ENCODE peak calls at places on chromosomes 12 and 14, in eight cellular contexts. X is CD8-positive, alpha-beta memory T cell; Q is ascending aorta; E is CD8-positive, alpha-beta T cell; H is IMR-90; A is CD4-positive, CD25-positive, alpha-beta regulatory T cell; L is HCT116; Y is naive thymus-derived CD4-positive, alpha-beta T cell. G is an unnamed sample. For H3K27me3, the result is how much of the 10 kb centered on the place peaks cover.

GRCh38 chr12:80353254-80353653 is 90.8 kb upstream of the PTPRQ start:
- DNase-seq in A (no peak), Q (no peak), H (peak), Y (no peak), X (no peak), L (no peak), E (no peak), G (no peak)

GRCh38 chr14:21070610-21071224 is 613 bp downstream of the ARHGEF40 start:
- DNase-seq in Q (peak), A (no peak), H (peak), E (peak), Y (peak), X (no peak), L (no peak), G (peak)

GRCh38 chr14:75648066-75648838 is 12.4 kb downstream of the ERG28 start:
- DNase-seq in L (peak), Q (no peak), X (no peak), Y (no peak), E (no peak), H (peak), A (no peak), G (no peak)

GRCh38 chr14:70812124-70812818 is 3.0 kb upstream of the MAP3K9 start:
- DNase-seq in L (no peak), H (no peak), A (no peak), Q (no peak), X (no peak), E (no peak), Y (no peak), G (no peak)

GRCh38 chr12:88833641-88834116 is 253.4 kb upstream of the KITLG start:
- DNase-seq in Q (no peak), L (no peak), Y (no peak), H (peak), A (no peak), X (no peak), E (no peak), G (no peak)

GRCh38 chr12:30996255-30996654 is 69.7 kb downstream of the TSPAN11 start:
- DNase-seq in H (peak), X (no peak), Y (no peak), Q (no peak), A (no peak), L (no peak), E (no peak), G (no peak)

GRCh38 chr14:76710093-76711010 is 50.9 kb upstream of the VASH1 start:
- DNase-seq in E (no peak), H (peak), X (no peak), L (peak), Y (peak), A (peak), Q (peak), G (peak)

GRCh38 chr12:122028601-122029560 is 7.2 kb downstream of the BCL7A start:
- DNase-seq in A (no peak), Y (no peak), Q (no peak), H (no peak), E (peak), X (no peak), L (no peak), G (peak)

GRCh38 chr14:78278464-78278863 is 108.3 kb downstream of the NRXN3 start:
- DNase-seq in Q (no peak), H (no peak), L (no peak), X (no peak), E (no peak), Y (no peak), A (no peak), G (peak)

GRCh38 chr12:2376855-2377657 is 324.3 kb downstream of the CACNA1C start:
- DNase-seq in E (no peak), Y (no peak), L (no peak), X (no peak), H (no peak), A (no peak), Q (peak), G (peak)

GRCh38 chr14:105475916-105476845 is 1.6 kb downstream of the CRIP2 start:
- DNase-seq in Q (no peak), Y (no peak), E (no peak), A (no peak), X (no peak), L (no peak), H (peak), G (peak)

GRCh38 chr12:103799504-103800251 is 41.4 kb downstream of the NT5DC3 start:
- DNase-seq in L (no peak), H (peak), E (no peak), Y (no peak), X (no peak), Q (no peak), A (no peak), G (no peak)

GRCh38 chr14:93731753-93732152 is 56.5 kb downstream of the PRIMA1 start:
- DNase-seq in E (no peak), A (no peak), Q (no peak), X (no peak), H (no peak), L (no peak), Y (no peak), G (no peak)

GRCh38 chr12:55720894-55721444 is 776 bp downstream of the RDH5 start:
- DNase-seq in A (no peak), L (peak), Q (peak), E (no peak), X (no peak), Y (no peak), H (peak), G (peak)

GRCh38 chr14:20458031-20458789 is 3.0 kb downstream of the PIP4P1 start:
- DNase-seq in H (no peak), A (no peak), L (no peak), Q (no peak), E (no peak), Y (no peak), X (no peak), G (no peak)

GRCh38 chr12:4355150-4355842 is 24.2 kb downstream of the FGF23 start:
- DNase-seq in A (no peak), L (no peak), Q (no peak), X (no peak), Y (no peak), H (no peak), E (no peak), G (no peak)

GRCh38 chr14:100654814-100655795 is 67.9 kb upstream of the BEGAIN start:
- DNase-seq in Y (peak), A (peak), E (no peak), X (peak), L (no peak), H (no peak), Q (no peak), G (peak)

GRCh38 chr14:26872930-26873470 is 275.2 kb upstream of the NOVA1 start:
- DNase-seq in X (no peak), A (no peak), H (no peak), Q (no peak), L (no peak), Y (no peak), E (no peak), G (no peak)

GRCh38 chr12:9669534-9669933 is at the start of gene CLEC2D:
- DNase-seq in Q (no peak), A (peak), X (no peak), H (no peak), Y (peak), L (no peak), E (peak), G (no peak)

GRCh38 chr14:102252834-102253801 is 51.8 kb downstream of the MOK start:
- DNase-seq in Q (no peak), H (no peak), A (no peak), E (no peak), L (no peak), Y (no peak), X (no peak), G (no peak)

GRCh38 chr14:97490521-97491070 is 693.4 kb downstream of the VRK1 start:
- DNase-seq in Q (no peak), A (no peak), E (no peak), H (no peak), Y (no peak), L (no peak), X (no peak), G (no peak)

GRCh38 chr12:47949441-47950341 is 13.7 kb upstream of the TMEM106C start:
- DNase-seq in A (peak), Y (peak), E (peak), Q (peak), X (peak), L (peak), H (peak), G (peak)

GRCh38 chr12:27151479-27151878 is 69.1 kb upstream of the C12orf71 start:
- DNase-seq in X (no peak), Y (no peak), Q (no peak), H (no peak), L (no peak), E (no peak), A (no peak), G (no peak)

GRCh38 chr12:89156862-89157262 is 195.4 kb downstream of the DUSP6 start:
- DNase-seq in X (no peak), A (no peak), Q (no peak), L (no peak), Y (no peak), E (no peak), H (peak), G (no peak)

GRCh38 chr12:118120579-118121363 is 15.2 kb upstream of the PEBP1 start:
- DNase-seq in Q (peak), E (peak), H (peak), X (peak), Y (peak), A (peak), L (no peak), G (peak)

GRCh38 chr12:26358651-26359050 is 163.3 kb downstream of the SSPN start:
- DNase-seq in H (no peak), A (no peak), X (no peak), Y (no peak), E (no peak), Q (no peak), L (no peak), G (no peak)

GRCh38 chr14:42703501-42703900 is 1096.8 kb downstream of the LRFN5 start:
- DNase-seq in E (no peak), Y (no peak), L (no peak), A (no peak), Q (no peak), H (no peak), X (no peak), G (no peak)

GRCh38 chr12:1471224-1471623 is 123.2 kb downstream of the FBXL14 start:
- DNase-seq in H (no peak), Y (no peak), A (no peak), L (no peak), X (no peak), Q (no peak), E (no peak), G (no peak)

GRCh38 chr12:111978545-111978944 is 34.4 kb downstream of the TMEM116 start:
- DNase-seq in L (no peak), Y (no peak), E (no peak), X (no peak), Q (no peak), A (no peak), H (no peak), G (no peak)

GRCh38 chr12:111976860-111977259 is 36.1 kb downstream of the TMEM116 start:
- DNase-seq in X (no peak), Y (no peak), L (no peak), H (no peak), E (no peak), A (no peak), Q (no peak), G (no peak)

GRCh38 chr12:111976291-111976690 is 36.7 kb downstream of the TMEM116 start:
- DNase-seq in Q (no peak), H (no peak), A (no peak), Y (no peak), E (no peak), X (no peak), L (no peak), G (no peak)

GRCh38 chr12:111984820-111985219 is 28.1 kb downstream of the TMEM116 start:
- DNase-seq in E (no peak), H (no peak), X (no peak), A (no peak), Q (no peak), Y (no peak), L (no peak), G (no peak)

GRCh38 chr12:111980598-111980997 is 32.4 kb downstream of the TMEM116 start:
- DNase-seq in Y (no peak), E (no peak), H (no peak), L (no peak), A (no peak), Q (no peak), X (no peak), G (no peak)
- H3K27me3 ChIP-seq in Y (under half), E (under half), H (under half), L (under half), A (under half), Q (under half), X (under half), G (under half)

DNA sequence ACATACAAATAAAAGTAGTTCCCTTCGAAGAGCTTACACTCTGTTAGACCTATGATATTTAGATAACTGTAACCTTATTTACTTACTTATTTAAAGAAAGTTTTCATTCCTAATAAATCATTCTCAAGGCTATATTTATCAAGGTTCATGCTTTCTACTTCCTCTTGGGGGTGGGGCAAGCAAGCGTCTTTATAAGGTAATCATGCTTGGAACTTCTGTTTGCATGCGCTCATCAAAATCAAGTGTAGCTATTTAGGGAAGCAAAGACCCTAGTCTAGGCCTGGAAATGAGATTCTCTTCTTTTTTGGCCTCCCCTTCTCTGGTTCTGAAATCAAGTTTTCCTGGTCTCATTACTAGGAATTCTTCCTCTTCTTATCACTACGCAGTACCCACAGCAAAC is 766 bp downstream of the RERG start:
- DNase-seq in E (no peak), L (no peak), Q (no peak), H (no peak), Y (peak), X (no peak), A (no peak), G (no peak)
- H3K4me3 ChIP-seq in E (no peak), L (no peak), Q (peak), H (no peak), Y (no peak), X (no peak), A (no peak), G (no peak)

DNA sequence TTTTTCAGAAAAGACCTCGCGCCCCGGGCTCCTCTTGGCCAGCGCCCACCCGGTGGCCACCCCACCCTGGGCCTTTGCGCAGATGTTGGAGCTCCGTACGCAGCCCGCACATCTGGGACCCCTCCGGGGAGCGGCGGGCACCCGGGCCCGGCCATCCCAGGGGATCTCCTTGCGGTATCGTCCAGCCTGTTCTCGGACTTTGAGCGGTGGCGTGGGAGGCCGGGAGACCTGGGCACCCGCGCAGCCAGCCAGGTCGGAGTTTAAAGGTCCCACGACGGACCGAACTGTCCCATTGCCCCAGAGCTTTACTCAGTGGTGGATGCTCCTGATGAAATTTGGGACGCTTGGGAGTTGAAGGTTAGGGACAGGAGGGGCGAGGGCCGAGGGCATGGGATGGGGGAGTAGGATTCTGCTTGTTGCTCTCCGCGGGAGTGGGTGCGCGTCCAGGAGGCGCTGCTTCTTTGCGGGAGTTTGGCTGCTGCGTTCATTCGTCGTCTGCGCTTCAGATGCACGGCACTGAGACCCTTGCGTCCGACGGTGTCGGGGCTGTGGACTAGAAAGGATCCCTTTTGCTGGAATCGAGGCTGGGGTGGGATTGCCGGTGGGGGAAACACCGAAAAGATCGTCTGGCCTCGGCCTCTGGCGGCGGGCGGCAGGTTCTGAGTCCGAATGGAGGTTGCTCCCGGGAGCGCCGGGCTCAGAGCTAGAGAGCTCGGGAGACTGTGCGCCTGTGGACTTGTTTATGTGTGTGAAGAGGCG is 1.4 kb downstream of the NTF3 start:
- DNase-seq in L (no peak), E (no peak), A (no peak), Y (no peak), Q (no peak), X (no peak), H (peak), G (peak)
- H3K27me3 ChIP-seq in L (under half), E (under half), A (under half), Y (under half), Q (under half), X (under half), H (under half), G (half or more)

DNA sequence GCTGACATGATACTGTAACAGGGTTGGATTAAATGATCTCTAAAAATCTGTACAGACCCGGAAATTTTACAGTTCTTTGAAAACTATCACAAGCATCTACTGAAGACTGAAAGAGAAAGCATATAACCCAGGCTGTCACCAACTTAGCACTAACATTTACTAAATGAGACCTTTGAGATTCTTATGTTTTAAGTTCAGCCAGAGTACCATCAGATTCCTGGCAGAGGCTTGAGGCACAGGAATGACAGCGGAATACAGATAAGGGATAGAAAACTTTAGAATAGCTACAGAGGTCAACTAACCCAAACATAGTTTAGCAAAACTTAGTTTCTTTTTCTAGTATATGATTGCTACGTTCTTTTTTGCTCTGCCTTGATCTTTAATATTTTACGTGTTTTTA is 91.6 kb upstream of the FERMT2 start:
- DNase-seq in X (no peak), Q (no peak), E (no peak), L (no peak), A (no peak), H (peak), Y (no peak), G (no peak)
- H3K4me3 ChIP-seq in X (no peak), Q (no peak), E (no peak), L (no peak), A (no peak), H (no peak), Y (no peak), G (no peak)

DNA sequence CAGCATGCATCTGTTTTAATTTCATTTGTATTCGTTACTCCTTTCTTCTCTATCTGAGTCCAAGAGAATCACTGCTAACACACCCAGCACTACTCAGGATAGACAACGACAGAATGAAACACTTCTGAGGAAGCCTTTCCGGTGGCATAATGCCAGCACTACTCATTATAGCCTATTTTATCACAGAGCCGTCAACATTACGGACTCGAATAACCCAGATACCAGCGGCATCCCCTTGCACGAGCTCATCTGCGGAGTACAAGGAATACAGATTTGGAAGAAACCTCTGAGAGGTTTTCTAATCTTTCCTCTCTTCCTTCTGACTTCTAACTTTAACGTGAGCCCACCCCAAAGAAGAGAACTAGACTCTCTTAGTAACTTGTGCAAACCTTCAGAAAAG is 248.0 kb downstream of the APAF1 start:
- DNase-seq in H (no peak), Y (no peak), X (no peak), Q (no peak), E (no peak), L (no peak), A (no peak), G (no peak)
- H3K27me3 ChIP-seq in H (under half), Y (under half), X (under half), Q (under half), E (under half), L (under half), A (under half), G (half or more)

GRCh38 chr14:67515386-67516079 is 17.6 kb upstream of the PLEKHH1 start:
- DNase-seq in Y (peak), E (peak), X (no peak), Q (no peak), L (no peak), H (no peak), A (peak), G (peak)

GRCh38 chr14:67514203-67514607 is 18.9 kb upstream of the PLEKHH1 start:
- DNase-seq in L (no peak), Y (no peak), A (no peak), E (no peak), H (no peak), X (no peak), Q (no peak), G (peak)

GRCh38 chr14:67514650-67515385 is 18.3 kb upstream of the PLEKHH1 start:
- DNase-seq in A (peak), E (peak), Y (peak), X (peak), H (peak), Q (peak), L (no peak), G (peak)

GRCh38 chr14:67512463-67513134 is 20.5 kb upstream of the PLEKHH1 start:
- DNase-seq in Q (no peak), X (no peak), A (no peak), E (no peak), L (no peak), H (no peak), Y (no peak), G (no peak)

GRCh38 chr14:67513631-67514108 is 19.4 kb upstream of the PLEKHH1 start:
- DNase-seq in E (no peak), A (no peak), X (no peak), L (no peak), H (no peak), Q (no peak), Y (no peak), G (no peak)
- H3K4me3 ChIP-seq in E (no peak), A (peak), X (no peak), L (no peak), H (no peak), Q (peak), Y (peak), G (no peak)

GRCh38 chr14:60649815-60650381 is 621 bp upstream of the SIX1 start:
- DNase-seq in H (peak), Q (no peak), Y (no peak), L (no peak), A (no peak), X (no peak), E (no peak), G (peak)
- H3K27me3 ChIP-seq in H (under half), Q (under half), Y (half or more), L (under half), A (half or more), X (half or more), E (half or more), G (half or more)

DNA sequence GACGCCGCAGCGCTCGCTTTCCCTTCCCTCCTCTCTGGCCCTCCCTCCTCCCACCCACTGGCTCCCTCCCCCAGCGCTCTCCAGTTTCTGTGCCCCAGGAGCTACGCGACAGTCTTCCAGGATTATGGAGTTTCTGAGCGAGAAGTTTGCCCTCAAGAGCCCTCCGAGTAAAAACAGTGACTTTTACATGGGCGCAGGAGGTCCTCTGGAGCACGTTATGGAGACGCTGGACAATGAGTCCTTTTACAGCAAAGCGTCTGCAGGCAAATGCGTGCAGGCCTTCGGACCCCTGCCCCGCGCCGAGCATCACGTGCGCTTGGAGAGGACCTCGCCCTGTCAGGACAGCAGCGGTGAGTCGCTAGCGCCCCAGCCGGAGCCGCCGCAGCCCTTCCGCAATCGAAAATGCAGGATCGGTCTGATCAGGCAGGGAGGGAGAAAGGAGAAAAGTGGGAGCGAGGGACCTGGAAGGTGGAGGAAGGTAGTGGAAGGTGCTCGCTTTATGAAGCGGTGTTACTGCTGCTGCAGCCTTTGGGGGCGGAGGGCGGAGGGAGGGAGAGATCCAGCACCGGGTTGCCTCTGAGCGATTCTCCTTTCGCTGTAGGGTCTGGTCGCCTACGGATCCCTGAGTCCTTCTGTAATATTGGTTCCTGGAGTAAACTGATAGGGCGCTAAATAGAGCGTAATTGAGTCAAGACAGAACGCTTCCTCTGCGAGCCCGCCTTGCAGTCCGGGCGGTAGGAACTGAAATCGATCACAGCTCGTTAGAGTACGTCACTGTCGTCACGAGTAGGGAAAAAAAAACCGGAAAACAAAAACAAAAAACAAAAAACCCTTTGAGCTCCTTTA is at the start of gene ALX1:
- DNase-seq in H (peak), Q (no peak), E (no peak), L (no peak), A (peak), X (no peak), Y (no peak), G (peak)
- H3K4me3 ChIP-seq in H (peak), Q (peak), E (no peak), L (no peak), A (no peak), X (no peak), Y (no peak), G (peak)